ENCODE peak calls at places on chromosomes 7 and 10, in six cellular contexts. H is SK-N-SH, Z is PC-3, T is HCT116, I is PC-9, C is OCI-LY7. X is an unnamed sample. For H3K9me2, the result is how much of the 10 kb centered on the place peaks cover.

GRCh38 chr10:114623661-114624294 is 34.3 kb downstream of the ABLIM1 start:
- DNase-seq in I (peak), Z (peak), C (no peak), H (no peak), T (peak), X (no peak)

GRCh38 chr10:124685251-124685650 is 58.9 kb downstream of the FAM53B start:
- DNase-seq in T (no peak), Z (no peak), C (peak), I (no peak), H (no peak), X (no peak)

GRCh38 chr10:124091646-124092269 is 1.6 kb downstream of the CHST15 start:
- DNase-seq in T (no peak), C (peak), Z (no peak), I (peak), H (peak), X (no peak)

GRCh38 chr7:140300263-140301131 is 97.8 kb downstream of the SLC37A3 start:
- DNase-seq in Z (no peak), T (no peak), H (no peak), C (no peak), I (no peak), X (no peak)

GRCh38 chr10:132397036-132397541 is at the start of gene PWWP2B:
- DNase-seq in H (peak), Z (peak), I (peak), C (peak), T (no peak), X (no peak)

GRCh38 chr10:110496553-110497437 is 912 bp upstream of the DUSP5 start:
- DNase-seq in I (no peak), H (peak), C (no peak), T (no peak), Z (peak), X (no peak)

GRCh38 chr7:152522551-152522950 is 86.7 kb upstream of the KMT2C start:
- DNase-seq in I (no peak), T (no peak), H (peak), C (no peak), Z (no peak), X (no peak)

GRCh38 chr10:18005781-18006456 is 54.2 kb downstream of the SLC39A12 start:
- DNase-seq in H (no peak), I (no peak), Z (peak), C (no peak), T (no peak), X (no peak)

GRCh38 chr7:1349351-1349761 is 109.9 kb downstream of the MICALL2 start:
- DNase-seq in Z (no peak), T (no peak), H (no peak), C (no peak), I (no peak), X (no peak)

GRCh38 chr10:52525761-52526160 is 211.7 kb downstream of the DKK1 start:
- DNase-seq in I (peak), Z (peak), C (no peak), H (no peak), T (no peak), X (no peak)

GRCh38 chr10:114650266-114650665 is 7.8 kb downstream of the ABLIM1 start:
- DNase-seq in I (no peak), T (no peak), Z (no peak), C (no peak), H (no peak), X (no peak)

GRCh38 chr10:97861351-97861750 is 11.7 kb downstream of the GOLGA7B start:
- DNase-seq in Z (peak), T (no peak), I (peak), C (no peak), H (peak), X (no peak)

GRCh38 chr10:5565205-5565545 is 40.4 kb downstream of the CALML3 start:
- DNase-seq in T (no peak), C (no peak), Z (no peak), H (no peak), I (no peak), X (no peak)

GRCh38 chr7:128410092-128410665 is 397 bp upstream of the IMPDH1 start:
- DNase-seq in H (peak), Z (peak), T (peak), I (peak), C (peak), X (peak)

GRCh38 chr7:2445047-2445446 is 31.2 kb downstream of the GRIFIN start:
- DNase-seq in I (no peak), Z (no peak), T (no peak), C (no peak), H (no peak), X (no peak)

GRCh38 chr10:31419394-31420063 is 100.5 kb downstream of the ZEB1 start:
- DNase-seq in I (no peak), T (no peak), C (no peak), H (no peak), Z (peak), X (no peak)

GRCh38 chr7:17408245-17408903 is 109.9 kb downstream of the AHR start:
- DNase-seq in Z (peak), C (no peak), I (peak), T (peak), H (no peak), X (no peak)

GRCh38 chr10:93149761-93150160 is 76.1 kb downstream of the CYP26A1 start:
- DNase-seq in C (no peak), I (no peak), Z (no peak), H (no peak), T (no peak), X (no peak)

GRCh38 chr7:90345548-90346319 is 782 bp upstream of the GTPBP10 start:
- DNase-seq in Z (peak), H (peak), T (no peak), I (peak), C (no peak), X (no peak)

GRCh38 chr10:21532694-21533576 is 1.1 kb upstream of the MLLT10 start:
- DNase-seq in T (no peak), C (no peak), Z (no peak), H (no peak), I (no peak), X (no peak)

GRCh38 chr10:52066383-52066782 is 247.7 kb upstream of the DKK1 start:
- DNase-seq in H (peak), Z (peak), C (peak), I (no peak), T (no peak), X (no peak)

GRCh38 chr10:23412223-23412622 is 26.7 kb upstream of the OTUD1 start:
- DNase-seq in I (no peak), H (no peak), C (no peak), Z (peak), T (no peak), X (no peak)

GRCh38 chr10:70122742-70123141 is 9.9 kb downstream of the AIFM2 start:
- DNase-seq in H (no peak), C (no peak), I (no peak), Z (no peak), T (no peak), X (no peak)

GRCh38 chr10:16155761-16156322 is 281.0 kb upstream of the PTER start:
- DNase-seq in H (no peak), I (no peak), Z (no peak), C (no peak), T (no peak), X (no peak)

GRCh38 chr10:30829921-30830671 is 200.5 kb upstream of the LYZL2 start:
- DNase-seq in T (no peak), I (no peak), H (no peak), C (no peak), Z (peak), X (no peak)

GRCh38 chr10:99814143-99814542 is 31.7 kb downstream of the ABCC2 start:
- DNase-seq in H (no peak), I (no peak), T (no peak), C (no peak), Z (no peak), X (no peak)

GRCh38 chr10:120455004-120455403 is 2.0 kb upstream of the PLPP4 start:
- DNase-seq in T (no peak), H (no peak), C (no peak), I (no peak), Z (no peak), X (no peak)

GRCh38 chr10:33265621-33266020 is 68.8 kb downstream of the NRP1 start:
- DNase-seq in C (no peak), I (no peak), T (no peak), H (no peak), Z (no peak), X (no peak)

GRCh38 chr10:73793456-73793855 is 8.1 kb downstream of the ZSWIM8 start:
- DNase-seq in T (no peak), H (no peak), Z (no peak), C (no peak), I (no peak), X (no peak)

GRCh38 chr7:72544486-72544885 is 132.3 kb upstream of the CALN1 start:
- DNase-seq in C (no peak), Z (no peak), T (no peak), I (no peak), H (no peak), X (no peak)

GRCh38 chr10:131848741-131849590 is 51.8 kb upstream of the PPP2R2D start:
- DNase-seq in Z (no peak), T (no peak), I (no peak), H (no peak), C (no peak), X (no peak)

GRCh38 chr10:119655566-119656001 is 4.4 kb downstream of the BAG3 start:
- DNase-seq in H (peak), I (no peak), T (no peak), Z (peak), C (no peak), X (no peak)

GRCh38 chr7:100819586-100819985 is 7.7 kb downstream of the EPHB4 start:
- DNase-seq in C (no peak), H (peak), I (no peak), Z (no peak), T (no peak), X (no peak)

GRCh38 chr7:20381406-20382034 is 50.8 kb downstream of the ITGB8 start:
- DNase-seq in C (no peak), H (no peak), I (no peak), Z (no peak), T (no peak), X (no peak)

GRCh38 chr10:79116801-79117723 is 48.3 kb downstream of the ZMIZ1 start:
- DNase-seq in T (no peak), Z (no peak), I (no peak), H (no peak), C (no peak), X (no peak)

GRCh38 chr10:124085680-124086079 is 7.7 kb downstream of the CHST15 start:
- DNase-seq in Z (no peak), T (no peak), I (no peak), H (no peak), C (no peak), X (no peak)

GRCh38 chr10:86668297-86669165 is at the start of gene LDB3:
- DNase-seq in T (no peak), I (peak), Z (peak), H (peak), C (peak), X (peak)

GRCh38 chr7:18491871-18492270 is 3.7 kb upstream of the HDAC9 start:
- DNase-seq in T (no peak), C (no peak), Z (no peak), I (no peak), H (no peak), X (peak)

GRCh38 chr7:111694376-111694775 is 132.1 kb upstream of the IMMP2L start:
- DNase-seq in I (no peak), T (no peak), C (no peak), Z (no peak), H (no peak), X (no peak)

DNA sequence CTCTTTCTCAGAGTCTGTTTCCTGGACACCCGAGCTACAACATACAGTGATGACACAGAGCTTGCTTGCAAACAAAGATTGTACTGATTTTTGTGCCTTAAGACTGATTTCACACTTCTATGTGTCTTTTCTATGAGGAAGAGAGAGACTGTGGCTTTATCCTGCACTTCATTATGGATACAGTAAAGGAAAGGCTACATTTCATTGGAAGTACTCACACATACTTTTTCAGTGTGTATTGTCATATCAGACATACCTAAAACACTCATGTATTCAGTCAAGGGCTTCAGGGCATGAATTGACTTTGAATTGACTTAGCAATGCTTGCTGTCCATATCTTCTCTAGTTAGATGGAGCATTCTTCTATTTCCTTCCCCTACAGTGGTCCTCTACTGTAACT is 135.5 kb upstream of the IMMP2L start:
- DNase-seq in I (no peak), Z (peak), H (no peak), T (no peak), C (no peak), X (no peak)
- H3K9me2 ChIP-seq in I (under half), Z (under half), H (under half), T (under half), C (under half), X (under half)

DNA sequence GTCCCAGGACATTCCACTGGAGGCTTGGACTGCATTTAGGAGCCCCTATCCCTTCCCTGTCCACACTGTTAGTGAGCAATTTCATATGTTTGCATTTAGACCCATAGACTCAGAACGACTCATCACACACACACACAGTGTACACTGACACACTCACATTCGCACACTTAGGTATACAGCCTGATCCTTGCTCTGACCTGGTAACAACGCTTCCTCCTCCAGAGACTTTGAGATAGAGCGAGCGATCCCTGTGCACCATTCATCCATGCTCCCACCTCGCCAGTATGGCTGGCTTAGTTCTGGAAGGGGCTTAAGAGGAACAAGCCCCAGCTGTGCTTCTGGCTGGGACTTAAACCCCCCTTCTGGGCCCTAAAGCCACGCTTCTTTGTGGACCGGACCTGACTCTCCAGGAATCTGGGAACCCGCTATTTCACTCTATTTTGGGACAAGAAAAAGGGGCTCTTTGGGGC is 905 bp upstream of the HOXA13 start:
- DNase-seq in H (no peak), Z (peak), T (no peak), C (no peak), I (no peak), X (peak)
- H3K4me3 ChIP-seq in H (no peak), Z (peak), T (peak), C (peak), I (peak), X (peak)

GRCh38 chr7:131896189-131896855 is 339.9 kb upstream of the PODXL start:
- DNase-seq in T (no peak), H (no peak), C (no peak), I (no peak), Z (no peak), X (no peak)

GRCh38 chr7:131899271-131900030 is 343.0 kb upstream of the PODXL start:
- DNase-seq in C (no peak), I (no peak), Z (no peak), H (no peak), T (no peak), X (no peak)

GRCh38 chr7:131900785-131901287 is 344.4 kb upstream of the PODXL start:
- DNase-seq in T (no peak), I (no peak), H (no peak), C (no peak), Z (no peak), X (no peak)

GRCh38 chr7:131897790-131898165 is 341.4 kb upstream of the PODXL start:
- DNase-seq in I (no peak), H (no peak), Z (no peak), T (no peak), C (no peak), X (no peak)

GRCh38 chr7:131898418-131898817 is 342.0 kb upstream of the PODXL start:
- DNase-seq in Z (peak), H (no peak), T (no peak), I (no peak), C (no peak), X (no peak)
- H3K9me2 ChIP-seq in Z (under half), H (under half), T (under half), I (under half), C (under half), X (under half)

GRCh38 chr7:104983620-104984539 is 30.1 kb upstream of the KMT2E start:
- DNase-seq in H (peak), I (peak), T (peak), Z (peak), C (peak), X (peak)

GRCh38 chr7:104985259-104985617 is 28.8 kb upstream of the KMT2E start:
- DNase-seq in Z (no peak), H (no peak), C (no peak), T (no peak), I (no peak), X (no peak)

GRCh38 chr7:104986623-104987259 is 27.3 kb upstream of the KMT2E start:
- DNase-seq in T (no peak), Z (no peak), I (no peak), C (peak), H (no peak), X (peak)

GRCh38 chr7:104982773-104983619 is 31.0 kb upstream of the KMT2E start:
- DNase-seq in C (peak), H (no peak), I (no peak), T (no peak), Z (no peak), X (peak)

GRCh38 chr7:104984591-104985258 is 29.3 kb upstream of the KMT2E start:
- DNase-seq in H (no peak), I (no peak), Z (no peak), T (no peak), C (no peak), X (no peak)
- H3K4me3 ChIP-seq in H (peak), I (peak), Z (peak), T (peak), C (peak), X (peak)

GRCh38 chr10:43599333-43599732 is 6.9 kb upstream of the ZNF485 start:
- DNase-seq in H (no peak), C (no peak), Z (no peak), I (no peak), T (no peak), X (peak)

GRCh38 chr10:43595739-43596298 is 10.4 kb upstream of the ZNF485 start:
- DNase-seq in C (no peak), Z (no peak), I (no peak), H (no peak), T (no peak), X (peak)

GRCh38 chr10:43594944-43595589 is 11.2 kb upstream of the ZNF485 start:
- DNase-seq in Z (peak), H (no peak), C (peak), T (no peak), I (no peak), X (peak)

GRCh38 chr10:43598447-43598846 is 7.8 kb upstream of the ZNF485 start:
- DNase-seq in Z (no peak), C (no peak), I (no peak), H (no peak), T (no peak), X (peak)

GRCh38 chr10:43596546-43596945 is 9.7 kb upstream of the ZNF485 start:
- DNase-seq in H (no peak), Z (no peak), I (no peak), C (no peak), T (no peak), X (peak)
- H3K9me2 ChIP-seq in H (under half), Z (under half), I (under half), C (under half), T (under half), X (under half)

GRCh38 chr7:149722356-149722957 is 50.9 kb downstream of the ZNF467 start:
- DNase-seq in I (no peak), C (no peak), T (no peak), Z (no peak), H (no peak), X (no peak)

GRCh38 chr7:149724661-149725425 is 48.5 kb downstream of the ZNF467 start:
- DNase-seq in C (no peak), H (no peak), I (no peak), Z (no peak), T (no peak), X (no peak)

GRCh38 chr7:149725426-149725821 is 48.0 kb downstream of the ZNF467 start:
- DNase-seq in Z (no peak), T (no peak), H (no peak), I (no peak), C (no peak), X (no peak)

GRCh38 chr7:149723082-149723767 is 50.2 kb downstream of the ZNF467 start:
- DNase-seq in T (no peak), Z (no peak), C (no peak), I (no peak), H (no peak), X (no peak)

DNA sequence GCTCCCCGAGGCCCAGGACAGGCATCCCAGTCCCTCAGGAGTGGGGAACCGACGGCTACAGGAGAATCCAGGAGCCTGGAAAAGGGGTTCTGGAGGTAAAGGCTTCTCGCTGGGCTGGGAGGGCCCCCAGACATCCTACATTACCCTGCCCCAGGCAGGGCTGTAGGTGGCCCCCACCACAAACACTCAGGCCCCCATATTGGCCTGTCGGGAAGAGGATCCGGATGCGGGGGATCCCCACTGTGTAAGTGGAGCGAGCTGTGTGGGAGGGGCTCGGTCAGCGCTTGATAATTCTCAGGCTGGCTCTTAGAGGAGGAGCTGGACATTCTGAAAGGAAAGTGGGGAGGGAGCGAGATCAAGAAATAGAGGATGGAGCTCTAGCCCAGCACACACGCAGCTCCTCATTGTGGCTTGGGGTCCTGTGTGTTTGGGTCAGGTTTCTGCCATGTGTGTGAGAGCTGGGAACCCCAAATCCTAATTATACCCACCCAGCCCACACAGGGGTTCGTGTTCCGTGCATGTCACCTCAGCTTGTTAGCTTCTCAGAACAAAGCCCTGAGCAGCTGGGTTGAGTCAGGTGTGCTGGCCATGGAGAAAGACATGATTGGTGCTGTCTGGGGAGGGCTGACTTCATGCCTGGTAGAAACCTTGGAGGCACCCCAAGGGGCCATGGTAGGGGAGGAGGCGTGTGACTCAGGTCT is 49.4 kb downstream of the ZNF467 start:
- DNase-seq in H (no peak), C (no peak), Z (no peak), T (no peak), I (no peak), X (no peak)
- H3K4me3 ChIP-seq in H (no peak), C (no peak), Z (no peak), T (no peak), I (no peak), X (no peak)

GRCh38 chr7:54709283-54709682 is 49.7 kb downstream of the SEC61G start:
- DNase-seq in Z (no peak), I (no peak), H (no peak), T (no peak), C (no peak), X (no peak)

GRCh38 chr7:54711900-54712595 is 47.0 kb downstream of the SEC61G start:
- DNase-seq in Z (no peak), I (no peak), T (no peak), H (no peak), C (no peak), X (no peak)

DNA sequence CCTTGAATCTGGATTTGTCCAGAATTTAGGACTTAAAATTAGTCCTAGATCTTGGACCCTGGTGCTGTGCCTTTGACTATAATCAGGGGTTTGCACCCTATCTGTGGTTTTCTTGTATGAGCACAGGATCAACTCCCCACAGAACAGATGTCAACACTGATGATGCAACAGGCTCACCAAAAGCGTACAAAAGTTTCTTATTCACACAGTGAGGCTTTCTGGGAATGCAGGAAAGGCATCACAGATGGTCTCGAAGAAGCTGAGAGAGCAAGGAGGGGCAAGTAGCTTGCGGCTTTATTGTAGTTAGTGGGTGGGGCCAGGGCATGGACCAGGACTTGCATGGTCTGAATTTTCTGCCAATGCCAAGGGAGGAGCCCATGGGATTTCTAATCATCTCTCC is 46.2 kb downstream of the SEC61G start:
- DNase-seq in C (no peak), H (no peak), I (no peak), T (no peak), Z (no peak), X (no peak)
- H3K9me2 ChIP-seq in C (under half), H (under half), I (under half), T (under half), Z (under half), X (under half)

X was measured in Karpas-422.